ENCODE peak calls at places on chromosomes 6 and 20, in ten cellular contexts. D, E, Y, G, M, V, B, W, S and Q are unnamed samples. For H3K4me1, the result is how much of the 10 kb centered on the place peaks cover.

GRCh38 chr6:8082954-8083858 is 19.0 kb upstream of the BLOC1S5 start:
- DNase-seq in D (no peak), E (peak), Y (peak), G (peak), M (no peak), V (peak), B (no peak), W (peak), S (no peak), Q (peak)

GRCh38 chr20:63574156-63574828 is at the start of gene HELZ2:
- DNase-seq in D (peak), E (peak), Y (peak), G (peak), M (peak), V (no peak), B (peak), W (peak), S (no peak), Q (peak)

GRCh38 chr6:148738939-148739821 is 7.7 kb upstream of the UST start:
- DNase-seq in D (no peak), E (no peak), Y (no peak), G (no peak), M (no peak), V (no peak), B (no peak), W (no peak), S (no peak), Q (no peak)

GRCh38 chr20:48841861-48842529 is 14.2 kb upstream of the PREX1 start:
- DNase-seq in D (no peak), E (peak), Y (peak), G (peak), M (no peak), V (peak), B (no peak), W (no peak), S (no peak), Q (peak)

GRCh38 chr20:1820137-1821074 is 74.8 kb upstream of the SIRPA start:
- DNase-seq in D (no peak), E (no peak), Y (peak), G (peak), M (no peak), V (no peak), B (no peak), W (no peak), S (no peak), Q (no peak)

GRCh38 chr20:363319-364078 is 16.6 kb downstream of the NRSN2 start:
- DNase-seq in D (no peak), E (no peak), Y (peak), G (no peak), M (no peak), V (peak), B (peak), W (no peak), S (no peak), Q (peak)

GRCh38 chr6:159533568-159533967 is 159.5 kb downstream of the SOD2 start:
- DNase-seq in D (no peak), E (no peak), Y (no peak), G (no peak), M (no peak), V (no peak), B (no peak), W (no peak), S (no peak), Q (no peak)

GRCh38 chr6:166952567-166953464 is 3.5 kb downstream of the RNASET2 start:
- DNase-seq in D (no peak), E (no peak), Y (no peak), G (no peak), M (no peak), V (no peak), B (peak), W (no peak), S (no peak), Q (no peak)

GRCh38 chr6:18044108-18044783 is 56.8 kb upstream of the KIF13A start:
- DNase-seq in D (no peak), E (no peak), Y (no peak), G (no peak), M (no peak), V (no peak), B (no peak), W (no peak), S (no peak), Q (no peak)

GRCh38 chr6:84967389-84967788 is 203.0 kb upstream of the TBX18 start:
- DNase-seq in D (peak), E (peak), Y (peak), G (peak), M (no peak), V (peak), B (peak), W (peak), S (no peak), Q (no peak)

GRCh38 chr6:152854086-152854795 is 103.6 kb downstream of the VIP start:
- DNase-seq in D (no peak), E (no peak), Y (no peak), G (no peak), M (no peak), V (no peak), B (no peak), W (no peak), S (no peak), Q (no peak)

GRCh38 chr6:3813150-3813780 is 35.9 kb upstream of the FAM50B start:
- DNase-seq in D (no peak), E (peak), Y (peak), G (no peak), M (no peak), V (peak), B (no peak), W (no peak), S (no peak), Q (peak)

GRCh38 chr6:3812596-3812995 is 36.6 kb upstream of the FAM50B start:
- DNase-seq in D (no peak), E (no peak), Y (no peak), G (no peak), M (no peak), V (no peak), B (no peak), W (no peak), S (no peak), Q (no peak)

GRCh38 chr6:3809515-3809891 is 39.7 kb upstream of the FAM50B start:
- DNase-seq in D (no peak), E (no peak), Y (no peak), G (no peak), M (no peak), V (no peak), B (no peak), W (no peak), S (no peak), Q (no peak)

GRCh38 chr6:3809982-3810381 is 39.2 kb upstream of the FAM50B start:
- DNase-seq in D (no peak), E (no peak), Y (no peak), G (no peak), M (no peak), V (no peak), B (no peak), W (no peak), S (no peak), Q (no peak)

GRCh38 chr6:3811191-3811590 is 38.0 kb upstream of the FAM50B start:
- DNase-seq in D (no peak), E (peak), Y (no peak), G (peak), M (no peak), V (no peak), B (no peak), W (no peak), S (no peak), Q (no peak)
- H3K4me2 ChIP-seq in D (no peak), E (no peak), Y (no peak), G (no peak), M (no peak), V (no peak), B (no peak), W (no peak), S (no peak), Q (no peak)

GRCh38 chr6:163708459-163708858 is 293.9 kb downstream of the QKI start:
- DNase-seq in D (no peak), E (no peak), Y (no peak), G (no peak), M (no peak), V (no peak), B (no peak), W (no peak), S (peak), Q (no peak)

GRCh38 chr6:163710552-163710951 is 296.0 kb downstream of the QKI start:
- DNase-seq in D (no peak), E (no peak), Y (no peak), G (no peak), M (no peak), V (no peak), B (no peak), W (no peak), S (no peak), Q (no peak)

GRCh38 chr6:163707385-163708355 is 293.2 kb downstream of the QKI start:
- DNase-seq in D (no peak), E (no peak), Y (no peak), G (no peak), M (no peak), V (no peak), B (peak), W (no peak), S (no peak), Q (no peak)

GRCh38 chr6:163709693-163710092 is 295.2 kb downstream of the QKI start:
- DNase-seq in D (no peak), E (no peak), Y (no peak), G (no peak), M (no peak), V (no peak), B (no peak), W (no peak), S (no peak), Q (no peak)

DNA sequence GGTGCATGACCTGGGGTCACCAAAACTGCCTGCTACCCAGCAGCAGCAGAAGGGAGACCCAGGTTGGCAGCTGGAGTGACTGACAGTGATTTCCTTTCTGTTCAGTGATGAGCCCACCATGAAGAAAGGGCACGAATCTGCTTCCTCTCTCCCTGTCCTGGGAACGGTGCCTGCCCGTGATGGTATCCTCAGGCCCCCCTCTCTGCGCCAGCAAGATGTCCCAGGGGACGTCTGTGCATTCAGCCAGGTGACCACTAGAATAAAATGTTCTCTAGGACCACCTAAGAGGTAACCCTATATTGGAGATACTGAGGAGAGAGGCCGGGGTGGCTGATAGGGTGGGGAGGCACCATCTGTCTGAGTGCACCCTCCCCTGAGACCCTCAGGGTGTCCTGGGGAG is 294.7 kb downstream of the QKI start:
- DNase-seq in D (no peak), E (no peak), Y (no peak), G (no peak), M (no peak), V (no peak), B (no peak), W (no peak), S (no peak), Q (no peak)
- H3K4me1 ChIP-seq in D (under half), E (under half), Y (under half), G (under half), M (under half), V (under half), B (half or more), W (under half), S (half or more), Q (under half)

DNA sequence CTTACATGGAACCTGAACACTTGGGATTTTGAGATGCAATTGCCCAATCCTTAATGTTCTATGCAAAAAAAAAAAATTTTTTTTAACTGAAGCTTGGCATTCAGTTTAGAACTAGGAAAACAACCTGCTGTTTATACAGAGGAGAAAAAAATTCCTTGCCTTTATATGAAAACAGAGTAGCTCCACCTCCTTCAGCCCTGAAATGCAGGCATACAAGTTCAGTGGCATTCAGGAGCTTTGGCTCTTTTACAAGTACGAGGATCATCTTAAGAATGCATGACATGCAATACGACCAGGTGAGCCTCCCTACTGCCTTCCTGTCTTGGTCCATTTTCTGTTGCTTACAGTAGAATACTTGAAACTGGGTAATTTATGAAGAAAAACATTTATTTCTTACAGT is 20.4 kb downstream of the PAX1 start:
- DNase-seq in D (no peak), E (no peak), Y (no peak), G (no peak), M (no peak), V (no peak), B (no peak), W (no peak), S (no peak), Q (no peak)
- H3K4me2 ChIP-seq in D (no peak), E (no peak), Y (no peak), G (no peak), M (no peak), V (no peak), B (no peak), W (no peak), S (no peak), Q (no peak)

DNA sequence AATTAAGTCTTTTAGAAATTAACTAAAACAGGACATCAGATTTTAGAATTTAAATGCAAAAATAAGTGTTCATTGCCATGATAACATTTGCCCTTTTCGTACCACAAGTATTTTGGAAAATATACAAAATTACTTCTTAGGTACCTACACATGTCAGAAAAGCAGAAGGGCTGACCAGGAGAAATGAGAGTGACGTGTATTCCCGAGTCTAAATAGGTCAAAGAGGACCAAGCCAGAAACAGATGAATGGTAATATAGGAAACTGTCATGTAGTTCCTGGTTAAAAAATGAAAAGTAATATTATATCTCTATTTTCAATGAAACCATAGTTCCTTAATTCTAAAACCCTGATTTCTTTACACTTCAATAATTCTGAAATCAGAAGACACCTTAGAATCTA is 126.2 kb downstream of the IPCEF1 start:
- DNase-seq in D (no peak), E (no peak), Y (no peak), G (no peak), M (no peak), V (no peak), B (no peak), W (no peak), S (no peak), Q (no peak)
- H3K4me1 ChIP-seq in D (under half), E (under half), Y (under half), G (under half), M (under half), V (under half), B (under half), W (under half), S (under half), Q (under half)

GRCh38 chr6:26207248-26207801 is 120.1 kb downstream of the HFE start:
- DNase-seq in D (no peak), E (no peak), Y (no peak), G (no peak), M (no peak), V (no peak), B (peak), W (no peak), S (no peak), Q (no peak)
- H3K4me2 ChIP-seq in D (peak), E (no peak), Y (peak), G (no peak), M (no peak), V (peak), B (peak), W (no peak), S (peak), Q (peak)

DNA sequence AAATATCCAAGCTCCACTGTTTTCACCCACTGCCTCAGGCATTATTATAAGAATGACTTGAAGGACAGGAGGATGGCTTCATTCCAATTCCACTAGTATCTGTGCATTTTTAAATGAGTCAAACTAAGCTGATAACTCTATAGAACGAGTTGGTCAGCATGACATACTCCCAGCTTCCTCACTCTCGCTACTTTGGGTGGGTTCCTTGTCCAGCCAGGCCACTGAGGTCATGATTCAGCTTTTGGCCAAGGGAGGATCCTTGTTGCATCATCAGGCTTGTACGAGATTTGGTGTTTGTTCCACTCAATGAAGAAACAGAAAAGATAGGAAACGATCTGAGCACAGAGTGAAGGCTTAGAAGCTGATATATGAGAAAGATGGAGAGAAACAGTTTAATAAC is 19.8 kb downstream of the NEDD9 start:
- DNase-seq in D (no peak), E (peak), Y (peak), G (peak), M (no peak), V (peak), B (no peak), W (no peak), S (no peak), Q (peak)
- H3K4me1 ChIP-seq in D (under half), E (half or more), Y (under half), G (under half), M (under half), V (half or more), B (under half), W (under half), S (under half), Q (under half)

GRCh38 chr6:32222333-32223230 is 1.3 kb downstream of the NOTCH4 start:
- DNase-seq in D (no peak), E (no peak), Y (no peak), G (no peak), M (no peak), V (no peak), B (peak), W (no peak), S (no peak), Q (no peak)
- H3K4me2 ChIP-seq in D (no peak), E (peak), Y (no peak), G (no peak), M (no peak), V (no peak), B (peak), W (no peak), S (no peak), Q (no peak)

DNA sequence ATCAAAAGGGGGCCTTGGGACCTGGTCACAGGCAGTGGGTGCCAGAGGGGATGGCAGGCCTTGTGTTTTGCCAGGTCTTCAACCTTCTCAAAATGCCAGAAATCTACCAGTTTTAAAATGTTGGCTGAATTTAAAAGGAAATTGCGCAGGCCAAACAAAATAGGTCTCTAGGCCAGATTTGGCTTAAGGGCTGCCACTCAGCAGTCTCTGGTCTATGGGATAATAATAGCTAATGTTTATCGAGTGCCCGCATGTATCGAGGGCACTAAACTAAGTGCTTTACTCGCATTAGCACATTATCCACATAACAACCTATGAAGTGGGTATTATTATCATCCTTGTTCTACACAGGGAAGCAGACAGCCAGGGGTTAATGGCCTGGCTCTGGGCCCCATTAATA is 11.0 kb downstream of the E2F3 start:
- DNase-seq in D (no peak), E (peak), Y (no peak), G (no peak), M (no peak), V (no peak), B (no peak), W (no peak), S (no peak), Q (no peak)
- H3K4me1 ChIP-seq in D (under half), E (under half), Y (under half), G (under half), M (under half), V (under half), B (under half), W (under half), S (under half), Q (under half)

DNA sequence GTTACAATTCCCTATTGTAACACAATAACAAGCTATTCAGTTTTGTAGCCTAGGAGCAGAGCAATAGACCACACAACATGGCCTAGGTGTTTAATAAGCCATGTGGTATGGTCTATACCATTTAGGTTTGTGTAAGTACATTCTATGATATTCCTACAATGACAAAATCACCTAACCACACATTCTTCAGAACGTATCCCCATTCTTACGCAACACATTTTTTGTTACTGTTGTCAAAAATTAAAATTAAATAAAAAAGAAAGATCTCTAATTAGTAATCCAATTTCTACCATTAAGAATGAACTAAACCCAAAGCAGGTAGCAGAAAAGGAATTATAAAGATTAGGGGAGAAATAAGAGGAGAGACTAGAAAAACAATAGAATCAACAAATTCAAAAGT is 44.0 kb downstream of the RANBP9 start:
- DNase-seq in D (no peak), E (no peak), Y (no peak), G (no peak), M (no peak), V (no peak), B (no peak), W (no peak), S (no peak), Q (no peak)
- H3K4me2 ChIP-seq in D (no peak), E (no peak), Y (no peak), G (no peak), M (no peak), V (no peak), B (no peak), W (no peak), S (no peak), Q (no peak)